ENCODE peak calls at places on chromosome 22, in nine cellular contexts. One of them, this sample, is unnamed.

GRCh38 chr22:27877501-27877900 is 41.6 kb downstream of the PITPNB start:
- DNase-seq in transverse colon: no peak
- DNase-seq in breast epithelium: no peak
- DNase-seq in HepG2: no peak
- DNase-seq in K562: no peak
- DNase-seq in GM12891: no peak
- DNase-seq in H1: no peak
- DNase-seq in HL-60: no peak
- DNase-seq in GM12878: peak
- DNase-seq in this sample: no peak

GRCh38 chr22:48952256-48953102 is 875.2 kb downstream of the BRD1 start:
- DNase-seq in GM12891: no peak
- DNase-seq in GM12878: no peak
- DNase-seq in HL-60: no peak
- DNase-seq in H1: no peak
- DNase-seq in breast epithelium: no peak
- DNase-seq in K562: no peak
- DNase-seq in HepG2: no peak
- DNase-seq in transverse colon: no peak
- DNase-seq in this sample: no peak

GRCh38 chr22:26597026-26597425 is 7.1 kb upstream of the TPST2 start:
- DNase-seq in transverse colon: no peak
- DNase-seq in breast epithelium: no peak
- DNase-seq in HL-60: no peak
- DNase-seq in GM12891: no peak
- DNase-seq in GM12878: no peak
- DNase-seq in K562: peak
- DNase-seq in H1: no peak
- DNase-seq in HepG2: no peak
- DNase-seq in this sample: no peak

GRCh38 chr22:43050995-43051394 is 36.0 kb upstream of the PACSIN2 start:
- DNase-seq in breast epithelium: no peak
- DNase-seq in K562: no peak
- DNase-seq in transverse colon: no peak
- DNase-seq in GM12891: no peak
- DNase-seq in HL-60: no peak
- DNase-seq in HepG2: peak
- DNase-seq in H1: peak
- DNase-seq in GM12878: no peak
- DNase-seq in this sample: peak

GRCh38 chr22:25365491-25366261 is 146.2 kb downstream of the CRYBB2 start:
- DNase-seq in HL-60: no peak
- DNase-seq in GM12878: no peak
- DNase-seq in HepG2: no peak
- DNase-seq in H1: no peak
- DNase-seq in K562: no peak
- DNase-seq in breast epithelium: no peak
- DNase-seq in GM12891: no peak
- DNase-seq in transverse colon: no peak
- DNase-seq in this sample: no peak

GRCh38 chr22:42608481-42609361 is 6.0 kb downstream of the POLDIP3 start:
- DNase-seq in transverse colon: no peak
- DNase-seq in breast epithelium: no peak
- DNase-seq in GM12891: no peak
- DNase-seq in GM12878: no peak
- DNase-seq in HepG2: no peak
- DNase-seq in H1: no peak
- DNase-seq in K562: no peak
- DNase-seq in HL-60: no peak
- DNase-seq in this sample: no peak

GRCh38 chr22:17119481-17120202 is 1.5 kb downstream of the TMEM121B start:
- DNase-seq in K562: no peak
- DNase-seq in HL-60: no peak
- DNase-seq in GM12891: no peak
- DNase-seq in H1: peak
- DNase-seq in HepG2: no peak
- DNase-seq in transverse colon: peak
- DNase-seq in GM12878: no peak
- DNase-seq in breast epithelium: no peak
- DNase-seq in this sample: peak

GRCh38 chr22:27337676-27338075 is 463.9 kb downstream of the MN1 start:
- DNase-seq in GM12891: no peak
- DNase-seq in transverse colon: no peak
- DNase-seq in H1: no peak
- DNase-seq in GM12878: no peak
- DNase-seq in K562: no peak
- DNase-seq in HepG2: no peak
- DNase-seq in HL-60: no peak
- DNase-seq in breast epithelium: no peak
- DNase-seq in this sample: no peak

GRCh38 chr22:44814266-44815098 is 62.1 kb downstream of the ARHGAP8 start:
- DNase-seq in HepG2: no peak
- DNase-seq in K562: no peak
- DNase-seq in GM12878: no peak
- DNase-seq in HL-60: no peak
- DNase-seq in transverse colon: no peak
- DNase-seq in H1: no peak
- DNase-seq in breast epithelium: no peak
- DNase-seq in GM12891: no peak
- DNase-seq in this sample: no peak

GRCh38 chr22:44261164-44261860 is 51.4 kb downstream of the SHISAL1 start:
- DNase-seq in transverse colon: no peak
- DNase-seq in HL-60: no peak
- DNase-seq in GM12878: no peak
- DNase-seq in GM12891: no peak
- DNase-seq in breast epithelium: no peak
- DNase-seq in HepG2: no peak
- DNase-seq in H1: no peak
- DNase-seq in K562: no peak
- DNase-seq in this sample: no peak

GRCh38 chr22:47178339-47178738 is 415.9 kb downstream of the TBC1D22A start:
- DNase-seq in breast epithelium: no peak
- DNase-seq in HepG2: no peak
- DNase-seq in HL-60: no peak
- DNase-seq in H1: no peak
- DNase-seq in GM12891: no peak
- DNase-seq in transverse colon: no peak
- DNase-seq in K562: no peak
- DNase-seq in GM12878: no peak
- DNase-seq in this sample: no peak

GRCh38 chr22:21443057-21443734 is 24.0 kb upstream of the TMEM191C start:
- DNase-seq in GM12891: no peak
- DNase-seq in H1: no peak
- DNase-seq in breast epithelium: no peak
- DNase-seq in HepG2: no peak
- DNase-seq in transverse colon: no peak
- DNase-seq in K562: no peak
- DNase-seq in HL-60: no peak
- DNase-seq in GM12878: no peak
- DNase-seq in this sample: no peak

GRCh38 chr22:43151251-43152000 is at the start of gene TSPO:
- DNase-seq in K562: peak
- DNase-seq in HepG2: no peak
- DNase-seq in GM12878: no peak
- DNase-seq in GM12891: no peak
- DNase-seq in breast epithelium: peak
- DNase-seq in H1: no peak
- DNase-seq in HL-60: peak
- DNase-seq in transverse colon: peak
- DNase-seq in this sample: peak

GRCh38 chr22:43848366-43849171 is 13.7 kb downstream of the SULT4A1 start:
- DNase-seq in GM12891: no peak
- DNase-seq in breast epithelium: no peak
- DNase-seq in HepG2: no peak
- DNase-seq in H1: no peak
- DNase-seq in transverse colon: no peak
- DNase-seq in HL-60: no peak
- DNase-seq in K562: no peak
- DNase-seq in GM12878: no peak
- DNase-seq in this sample: peak

GRCh38 chr22:25360891-25361645 is 141.6 kb downstream of the CRYBB2 start:
- DNase-seq in HepG2: no peak
- DNase-seq in transverse colon: no peak
- DNase-seq in GM12891: no peak
- DNase-seq in GM12878: no peak
- DNase-seq in HL-60: no peak
- DNase-seq in K562: no peak
- DNase-seq in H1: no peak
- DNase-seq in breast epithelium: no peak
- DNase-seq in this sample: no peak

GRCh38 chr22:27719535-27720227 is 81.9 kb downstream of the MN1 start:
- DNase-seq in breast epithelium: no peak
- DNase-seq in GM12878: no peak
- DNase-seq in transverse colon: no peak
- DNase-seq in HL-60: no peak
- DNase-seq in HepG2: peak
- DNase-seq in K562: peak
- DNase-seq in GM12891: no peak
- DNase-seq in H1: no peak
- DNase-seq in this sample: peak

GRCh38 chr22:19629720-19630419 is 84.4 kb upstream of the SEPTIN5 start:
- DNase-seq in HL-60: peak
- DNase-seq in H1: peak
- DNase-seq in breast epithelium: peak
- DNase-seq in K562: peak
- DNase-seq in HepG2: peak
- DNase-seq in GM12891: peak
- DNase-seq in transverse colon: peak
- DNase-seq in GM12878: no peak
- DNase-seq in this sample: peak

GRCh38 chr22:19823638-19824196 is 31.0 kb downstream of the GNB1L start:
- DNase-seq in GM12891: peak
- DNase-seq in K562: no peak
- DNase-seq in breast epithelium: peak
- DNase-seq in HL-60: no peak
- DNase-seq in HepG2: peak
- DNase-seq in GM12878: no peak
- DNase-seq in transverse colon: no peak
- DNase-seq in H1: no peak
- DNase-seq in this sample: no peak

GRCh38 chr22:47032091-47032943 is 269.9 kb downstream of the TBC1D22A start:
- DNase-seq in HL-60: no peak
- DNase-seq in transverse colon: peak
- DNase-seq in HepG2: no peak
- DNase-seq in K562: no peak
- DNase-seq in GM12878: no peak
- DNase-seq in breast epithelium: no peak
- DNase-seq in GM12891: no peak
- DNase-seq in H1: no peak
- DNase-seq in this sample: no peak

GRCh38 chr22:28118957-28119631 is 200.0 kb upstream of the PITPNB start:
- DNase-seq in GM12878: no peak
- DNase-seq in GM12891: no peak
- DNase-seq in HepG2: no peak
- DNase-seq in HL-60: no peak
- DNase-seq in H1: no peak
- DNase-seq in K562: no peak
- DNase-seq in transverse colon: no peak
- DNase-seq in breast epithelium: no peak
- DNase-seq in this sample: no peak

GRCh38 chr22:25911243-25911972 is 169.4 kb downstream of the MYO18B start:
- DNase-seq in H1: no peak
- DNase-seq in HepG2: no peak
- DNase-seq in HL-60: no peak
- DNase-seq in K562: no peak
- DNase-seq in transverse colon: no peak
- DNase-seq in GM12878: no peak
- DNase-seq in GM12891: no peak
- DNase-seq in breast epithelium: no peak
- DNase-seq in this sample: no peak

GRCh38 chr22:17191163-17191562 is 28.1 kb downstream of the ADA2 start:
- DNase-seq in breast epithelium: no peak
- DNase-seq in H1: no peak
- DNase-seq in transverse colon: no peak
- DNase-seq in K562: no peak
- DNase-seq in GM12878: no peak
- DNase-seq in HepG2: no peak
- DNase-seq in HL-60: no peak
- DNase-seq in GM12891: no peak
- DNase-seq in this sample: no peak

GRCh38 chr22:36823177-36823839 is 6.5 kb upstream of the PVALB start:
- DNase-seq in breast epithelium: no peak
- DNase-seq in HepG2: no peak
- DNase-seq in HL-60: no peak
- DNase-seq in K562: no peak
- DNase-seq in H1: no peak
- DNase-seq in transverse colon: no peak
- DNase-seq in GM12878: no peak
- DNase-seq in GM12891: no peak
- DNase-seq in this sample: peak
- TF ChIP-seq POLR2AphosphoS5 in breast epithelium: no peak
- TF ChIP-seq POLR2AphosphoS5 in HepG2: no peak
- TF ChIP-seq POLR2AphosphoS5 in HL-60: no peak
- TF ChIP-seq POLR2AphosphoS5 in K562: no peak
- TF ChIP-seq POLR2AphosphoS5 in H1: no peak
- TF ChIP-seq POLR2AphosphoS5 in transverse colon: no peak
- TF ChIP-seq POLR2AphosphoS5 in GM12878: no peak
- TF ChIP-seq POLR2AphosphoS5 in GM12891: no peak
- TF ChIP-seq POLR2AphosphoS5 in this sample: no peak

GRCh38 chr22:41448189-41448808 is 1.7 kb upstream of the TOB2 start:
- DNase-seq in HL-60: peak
- DNase-seq in HepG2: peak
- DNase-seq in transverse colon: peak
- DNase-seq in GM12891: peak
- DNase-seq in H1: peak
- DNase-seq in GM12878: peak
- DNase-seq in K562: peak
- DNase-seq in breast epithelium: peak
- DNase-seq in this sample: peak
- TF ChIP-seq POLR2AphosphoS5 in HL-60: peak
- TF ChIP-seq POLR2AphosphoS5 in HepG2: peak
- TF ChIP-seq POLR2AphosphoS5 in transverse colon: peak
- TF ChIP-seq POLR2AphosphoS5 in GM12891: no peak
- TF ChIP-seq POLR2AphosphoS5 in H1: peak
- TF ChIP-seq POLR2AphosphoS5 in GM12878: peak
- TF ChIP-seq POLR2AphosphoS5 in K562: peak
- TF ChIP-seq POLR2AphosphoS5 in breast epithelium: peak
- TF ChIP-seq POLR2AphosphoS5 in this sample: peak

GRCh38 chr22:39135092-39135896 is 17.2 kb downstream of the CBX7 start:
- DNase-seq in HL-60: no peak
- DNase-seq in GM12878: no peak
- DNase-seq in K562: peak
- DNase-seq in GM12891: peak
- DNase-seq in H1: peak
- DNase-seq in HepG2: peak
- DNase-seq in breast epithelium: no peak
- DNase-seq in transverse colon: peak
- DNase-seq in this sample: peak
- TF ChIP-seq POLR2AphosphoS5 in HL-60: no peak
- TF ChIP-seq POLR2AphosphoS5 in GM12878: no peak
- TF ChIP-seq POLR2AphosphoS5 in K562: no peak
- TF ChIP-seq POLR2AphosphoS5 in GM12891: no peak
- TF ChIP-seq POLR2AphosphoS5 in H1: no peak
- TF ChIP-seq POLR2AphosphoS5 in HepG2: no peak
- TF ChIP-seq POLR2AphosphoS5 in breast epithelium: no peak
- TF ChIP-seq POLR2AphosphoS5 in transverse colon: no peak
- TF ChIP-seq POLR2AphosphoS5 in this sample: no peak

DNA sequence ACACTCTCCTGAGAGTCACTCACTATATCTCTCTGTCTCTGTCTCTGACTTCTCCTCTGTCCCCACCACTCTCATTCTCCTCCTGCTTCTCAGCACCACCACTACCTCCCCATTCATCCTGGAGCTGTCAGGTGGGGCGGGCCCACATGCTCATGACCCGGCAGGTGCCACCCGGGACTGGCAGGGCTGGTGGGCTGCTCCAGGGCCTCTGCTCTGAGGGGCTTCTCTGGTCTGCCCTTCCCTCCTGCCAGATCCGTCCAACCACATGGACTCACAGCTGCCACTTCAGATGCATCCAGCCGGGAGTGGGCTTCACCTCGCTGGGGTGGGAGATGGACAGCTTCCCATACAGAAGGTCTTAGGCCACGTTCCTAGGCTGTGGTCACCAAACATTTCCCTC is 4.8 kb upstream of the EMID1 start:
- DNase-seq in GM12878: no peak
- DNase-seq in HepG2: no peak
- DNase-seq in H1: no peak
- DNase-seq in K562: no peak
- DNase-seq in transverse colon: no peak
- DNase-seq in GM12891: no peak
- DNase-seq in HL-60: no peak
- DNase-seq in breast epithelium: no peak
- DNase-seq in this sample: no peak
- TF ChIP-seq POLR2AphosphoS5 in GM12878: no peak
- TF ChIP-seq POLR2AphosphoS5 in HepG2: no peak
- TF ChIP-seq POLR2AphosphoS5 in H1: no peak
- TF ChIP-seq POLR2AphosphoS5 in K562: no peak
- TF ChIP-seq POLR2AphosphoS5 in transverse colon: no peak
- TF ChIP-seq POLR2AphosphoS5 in GM12891: no peak
- TF ChIP-seq POLR2AphosphoS5 in HL-60: no peak
- TF ChIP-seq POLR2AphosphoS5 in breast epithelium: no peak
- TF ChIP-seq POLR2AphosphoS5 in this sample: no peak